ENCODE peak calls at places on chromosomes 7 and 10, in four cellular contexts. One of them, this sample, is unnamed. For H3K9me3, the result is how much of the 10 kb centered on the place peaks cover.

GRCh38 chr10:71065659-71066058 is 146.7 kb upstream of the UNC5B start:
- DNase-seq in CD4-positive, alpha-beta memory T cell: no peak
- DNase-seq in adrenal gland: no peak
- DNase-seq in transverse colon: no peak
- DNase-seq in this sample: no peak

GRCh38 chr7:159211540-159212182 is 67.0 kb upstream of the VIPR2 start:
- DNase-seq in CD4-positive, alpha-beta memory T cell: no peak
- DNase-seq in adrenal gland: peak
- DNase-seq in transverse colon: no peak
- DNase-seq in this sample: no peak

GRCh38 chr7:148472406-148472805 is 118.2 kb upstream of the C7orf33 start:
- DNase-seq in CD4-positive, alpha-beta memory T cell: no peak
- DNase-seq in adrenal gland: no peak
- DNase-seq in transverse colon: no peak
- DNase-seq in this sample: no peak

GRCh38 chr7:38524786-38525185 is 106.4 kb downstream of the AMPH start:
- DNase-seq in CD4-positive, alpha-beta memory T cell: no peak
- DNase-seq in adrenal gland: no peak
- DNase-seq in transverse colon: no peak
- DNase-seq in this sample: no peak

GRCh38 chr10:78164687-78165086 is 131.0 kb downstream of the RPS24 start:
- DNase-seq in CD4-positive, alpha-beta memory T cell: no peak
- DNase-seq in adrenal gland: no peak
- DNase-seq in transverse colon: no peak
- DNase-seq in this sample: no peak

GRCh38 chr7:90271753-90272152 is 26.8 kb downstream of the CFAP69 start:
- DNase-seq in CD4-positive, alpha-beta memory T cell: no peak
- DNase-seq in adrenal gland: no peak
- DNase-seq in transverse colon: no peak
- DNase-seq in this sample: no peak

GRCh38 chr7:47938574-47939165 is 9.6 kb downstream of the PKD1L1 start:
- DNase-seq in CD4-positive, alpha-beta memory T cell: no peak
- DNase-seq in adrenal gland: no peak
- DNase-seq in transverse colon: no peak
- DNase-seq in this sample: no peak

GRCh38 chr7:11726251-11727155 is 105.5 kb downstream of the THSD7A start:
- DNase-seq in CD4-positive, alpha-beta memory T cell: no peak
- DNase-seq in adrenal gland: no peak
- DNase-seq in transverse colon: no peak
- DNase-seq in this sample: no peak

GRCh38 chr7:35893649-35894048 is 92.8 kb downstream of the SEPTIN7 start:
- DNase-seq in CD4-positive, alpha-beta memory T cell: no peak
- DNase-seq in adrenal gland: no peak
- DNase-seq in transverse colon: no peak
- DNase-seq in this sample: no peak

GRCh38 chr10:117134084-117135025 is 3.7 kb downstream of the VAX1 start:
- DNase-seq in CD4-positive, alpha-beta memory T cell: no peak
- DNase-seq in adrenal gland: no peak
- DNase-seq in transverse colon: no peak
- DNase-seq in this sample: no peak

GRCh38 chr7:27079234-27079975 is 16.4 kb downstream of the HOXA1 start:
- DNase-seq in CD4-positive, alpha-beta memory T cell: no peak
- DNase-seq in adrenal gland: no peak
- DNase-seq in transverse colon: no peak
- DNase-seq in this sample: no peak

GRCh38 chr7:111789880-111790279 is 227.6 kb upstream of the IMMP2L start:
- DNase-seq in CD4-positive, alpha-beta memory T cell: no peak
- DNase-seq in adrenal gland: no peak
- DNase-seq in transverse colon: no peak
- DNase-seq in this sample: no peak

GRCh38 chr7:148962823-148963582 is 65.3 kb downstream of the PDIA4 start:
- DNase-seq in CD4-positive, alpha-beta memory T cell: peak
- DNase-seq in adrenal gland: peak
- DNase-seq in transverse colon: peak
- DNase-seq in this sample: no peak

GRCh38 chr10:43166207-43166878 is 28.1 kb downstream of the CSGALNACT2 start:
- DNase-seq in CD4-positive, alpha-beta memory T cell: no peak
- DNase-seq in adrenal gland: no peak
- DNase-seq in transverse colon: no peak
- DNase-seq in this sample: no peak

GRCh38 chr10:112821663-112822062 is 128.4 kb upstream of the TCF7L2 start:
- DNase-seq in CD4-positive, alpha-beta memory T cell: no peak
- DNase-seq in adrenal gland: no peak
- DNase-seq in transverse colon: no peak
- DNase-seq in this sample: no peak

GRCh38 chr10:28633750-28634149 is 43.6 kb upstream of the BAMBI start:
- DNase-seq in CD4-positive, alpha-beta memory T cell: no peak
- DNase-seq in adrenal gland: peak
- DNase-seq in transverse colon: no peak
- DNase-seq in this sample: no peak

GRCh38 chr7:2129376-2130375 is 103.1 kb downstream of the MAD1L1 start:
- DNase-seq in CD4-positive, alpha-beta memory T cell: no peak
- DNase-seq in adrenal gland: no peak
- DNase-seq in transverse colon: no peak
- DNase-seq in this sample: no peak

GRCh38 chr7:106064329-106064728 is 47.8 kb downstream of the SYPL1 start:
- DNase-seq in CD4-positive, alpha-beta memory T cell: no peak
- DNase-seq in adrenal gland: no peak
- DNase-seq in transverse colon: no peak
- DNase-seq in this sample: no peak

GRCh38 chr10:36489928-36490279 is 635.5 kb upstream of the ANKRD30A start:
- DNase-seq in CD4-positive, alpha-beta memory T cell: no peak
- DNase-seq in adrenal gland: no peak
- DNase-seq in transverse colon: no peak
- DNase-seq in this sample: no peak

GRCh38 chr7:31464601-31465000 is 49.3 kb upstream of the ITPRID1 start:
- DNase-seq in CD4-positive, alpha-beta memory T cell: no peak
- DNase-seq in adrenal gland: no peak
- DNase-seq in transverse colon: no peak
- DNase-seq in this sample: no peak

GRCh38 chr7:18459439-18459838 is 36.1 kb upstream of the HDAC9 start:
- DNase-seq in CD4-positive, alpha-beta memory T cell: no peak
- DNase-seq in adrenal gland: no peak
- DNase-seq in transverse colon: no peak
- DNase-seq in this sample: no peak

GRCh38 chr7:64902806-64903721 is at the start of gene ZNF273:
- DNase-seq in CD4-positive, alpha-beta memory T cell: peak
- DNase-seq in adrenal gland: peak
- DNase-seq in transverse colon: peak
- DNase-seq in this sample: peak

GRCh38 chr7:64905547-64905946 is 2.5 kb downstream of the ZNF273 start:
- DNase-seq in CD4-positive, alpha-beta memory T cell: no peak
- DNase-seq in adrenal gland: no peak
- DNase-seq in transverse colon: no peak
- DNase-seq in this sample: no peak

GRCh38 chr7:64907641-64908326 is 4.7 kb downstream of the ZNF273 start:
- DNase-seq in CD4-positive, alpha-beta memory T cell: no peak
- DNase-seq in adrenal gland: no peak
- DNase-seq in transverse colon: no peak
- DNase-seq in this sample: no peak

GRCh38 chr7:64904008-64904407 is 935 bp downstream of the ZNF273 start:
- DNase-seq in CD4-positive, alpha-beta memory T cell: no peak
- DNase-seq in adrenal gland: no peak
- DNase-seq in transverse colon: no peak
- DNase-seq in this sample: no peak

GRCh38 chr7:64905133-64905532 is 2.1 kb downstream of the ZNF273 start:
- DNase-seq in CD4-positive, alpha-beta memory T cell: no peak
- DNase-seq in adrenal gland: no peak
- DNase-seq in transverse colon: no peak
- DNase-seq in this sample: no peak
- H3K9me3 ChIP-seq in CD4-positive, alpha-beta memory T cell: under half
- H3K9me3 ChIP-seq in adrenal gland: under half
- H3K9me3 ChIP-seq in transverse colon: under half
- H3K9me3 ChIP-seq in this sample: under half

GRCh38 chr7:64277630-64278029 is 36.1 kb upstream of the ZNF736 start:
- DNase-seq in CD4-positive, alpha-beta memory T cell: no peak
- DNase-seq in adrenal gland: no peak
- DNase-seq in transverse colon: no peak
- DNase-seq in this sample: no peak
- H3K9me3 ChIP-seq in CD4-positive, alpha-beta memory T cell: under half
- H3K9me3 ChIP-seq in adrenal gland: under half
- H3K9me3 ChIP-seq in transverse colon: under half
- H3K9me3 ChIP-seq in this sample: under half

GRCh38 chr10:80471715-80472233 is 17.7 kb downstream of the TSPAN14 start:
- DNase-seq in CD4-positive, alpha-beta memory T cell: no peak
- DNase-seq in adrenal gland: no peak
- DNase-seq in transverse colon: no peak
- DNase-seq in this sample: no peak
- H3K9me3 ChIP-seq in CD4-positive, alpha-beta memory T cell: under half
- H3K9me3 ChIP-seq in adrenal gland: under half
- H3K9me3 ChIP-seq in transverse colon: under half
- H3K9me3 ChIP-seq in this sample: under half

GRCh38 chr7:68265258-68265657 is 1268.6 kb downstream of the TYW1 start:
- DNase-seq in CD4-positive, alpha-beta memory T cell: no peak
- DNase-seq in adrenal gland: no peak
- DNase-seq in transverse colon: no peak
- DNase-seq in this sample: no peak

GRCh38 chr7:68272507-68272906 is 1275.9 kb downstream of the TYW1 start:
- DNase-seq in CD4-positive, alpha-beta memory T cell: no peak
- DNase-seq in adrenal gland: no peak
- DNase-seq in transverse colon: no peak
- DNase-seq in this sample: no peak

GRCh38 chr7:68269410-68269809 is 1272.8 kb downstream of the TYW1 start:
- DNase-seq in CD4-positive, alpha-beta memory T cell: no peak
- DNase-seq in adrenal gland: peak
- DNase-seq in transverse colon: no peak
- DNase-seq in this sample: no peak

GRCh38 chr7:68266004-68266579 is 1269.5 kb downstream of the TYW1 start:
- DNase-seq in CD4-positive, alpha-beta memory T cell: no peak
- DNase-seq in adrenal gland: no peak
- DNase-seq in transverse colon: no peak
- DNase-seq in this sample: no peak

DNA sequence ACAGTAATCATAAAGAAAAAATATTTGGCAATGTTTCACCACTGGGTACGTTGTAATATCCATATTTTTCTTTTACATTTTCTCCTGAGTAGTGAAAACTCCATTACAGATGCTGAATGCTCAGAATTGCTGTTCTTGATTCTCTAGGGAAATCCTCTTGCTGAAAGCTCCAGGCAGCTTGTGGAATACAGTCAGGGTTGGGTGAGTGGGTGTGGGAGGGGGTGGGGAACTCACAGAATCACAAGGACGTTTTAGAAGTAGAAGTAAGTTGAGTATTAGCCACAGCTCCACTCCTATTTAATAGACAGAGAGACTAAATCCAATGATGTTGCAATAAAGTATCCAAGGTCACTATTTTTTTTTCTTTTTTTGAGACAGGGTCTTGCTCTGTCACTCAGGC is 1270.9 kb downstream of the TYW1 start:
- DNase-seq in CD4-positive, alpha-beta memory T cell: no peak
- DNase-seq in adrenal gland: no peak
- DNase-seq in transverse colon: no peak
- DNase-seq in this sample: no peak
- H3K9me3 ChIP-seq in CD4-positive, alpha-beta memory T cell: under half
- H3K9me3 ChIP-seq in adrenal gland: under half
- H3K9me3 ChIP-seq in transverse colon: under half
- H3K9me3 ChIP-seq in this sample: under half

DNA sequence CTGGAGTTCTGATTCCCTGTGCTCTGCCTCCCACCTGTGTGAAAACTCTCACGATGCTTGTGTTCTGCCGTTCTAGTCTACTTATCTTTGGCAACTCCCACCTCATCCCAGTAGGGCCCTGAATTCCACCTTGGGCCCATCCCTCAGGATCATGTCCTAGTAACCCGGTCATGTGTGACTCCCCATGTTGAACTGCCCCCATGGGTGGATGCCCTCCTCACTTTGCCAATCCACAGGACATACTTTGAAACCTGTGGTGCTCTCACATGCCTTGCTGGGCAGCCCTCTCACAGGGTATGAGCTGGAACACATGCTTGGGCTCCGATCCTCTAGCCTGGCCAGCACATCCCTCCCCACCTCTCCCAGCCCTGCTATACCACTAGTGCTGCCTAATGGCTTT is 3.8 kb upstream of the RBM33 start:
- DNase-seq in CD4-positive, alpha-beta memory T cell: no peak
- DNase-seq in adrenal gland: no peak
- DNase-seq in transverse colon: no peak
- DNase-seq in this sample: no peak
- H3K9me3 ChIP-seq in CD4-positive, alpha-beta memory T cell: under half
- H3K9me3 ChIP-seq in adrenal gland: under half
- H3K9me3 ChIP-seq in transverse colon: under half
- H3K9me3 ChIP-seq in this sample: under half

GRCh38 chr10:1211844-1212570 is 155.8 kb downstream of the WDR37 start:
- DNase-seq in CD4-positive, alpha-beta memory T cell: no peak
- DNase-seq in adrenal gland: no peak
- DNase-seq in transverse colon: no peak
- DNase-seq in this sample: no peak
- H3K9me3 ChIP-seq in CD4-positive, alpha-beta memory T cell: under half
- H3K9me3 ChIP-seq in adrenal gland: under half
- H3K9me3 ChIP-seq in transverse colon: under half
- H3K9me3 ChIP-seq in this sample: under half